ENCODE peak calls at places on chromosomes 13 and 19, in five cellular contexts. One of them, this sample, is unnamed.

GRCh38 chr19:55832676-55833075 is 877 bp upstream of the NLRP11 start:
- DNase-seq in fibroblast of lung: no peak
- DNase-seq in osteoblast: peak; percentile 50
- DNase-seq in mucosa of descending colon: no peak
- DNase-seq in CD4-positive, CD25-positive, alpha-beta regulatory T cell: no peak
- DNase-seq in this sample: no peak

GRCh38 chr19:47110521-47111080 is 3.0 kb downstream of the ZC3H4 start:
- DNase-seq in fibroblast of lung: no peak
- DNase-seq in osteoblast: no peak
- DNase-seq in mucosa of descending colon: peak; percentile 61
- DNase-seq in CD4-positive, CD25-positive, alpha-beta regulatory T cell: peak; percentile 48
- DNase-seq in this sample: no peak

GRCh38 chr13:25397763-25398162 is 26.0 kb downstream of the ATP8A2 start:
- DNase-seq in fibroblast of lung: no peak
- DNase-seq in osteoblast: no peak
- DNase-seq in mucosa of descending colon: no peak
- DNase-seq in CD4-positive, CD25-positive, alpha-beta regulatory T cell: no peak
- DNase-seq in this sample: no peak

GRCh38 chr13:44013666-44014291 is 134.1 kb downstream of the LACC1 start:
- DNase-seq in fibroblast of lung: peak; percentile 81
- DNase-seq in osteoblast: peak; percentile 27
- DNase-seq in mucosa of descending colon: no peak
- DNase-seq in CD4-positive, CD25-positive, alpha-beta regulatory T cell: no peak
- DNase-seq in this sample: no peak

GRCh38 chr13:80562423-80562822 is 221.5 kb upstream of the SPRY2 start:
- DNase-seq in fibroblast of lung: no peak
- DNase-seq in osteoblast: no peak
- DNase-seq in mucosa of descending colon: peak; percentile 24
- DNase-seq in CD4-positive, CD25-positive, alpha-beta regulatory T cell: no peak
- DNase-seq in this sample: no peak

GRCh38 chr13:20848944-20849343 is 53.6 kb downstream of the XPO4 start:
- DNase-seq in fibroblast of lung: peak; percentile 65
- DNase-seq in osteoblast: no peak
- DNase-seq in mucosa of descending colon: no peak
- DNase-seq in CD4-positive, CD25-positive, alpha-beta regulatory T cell: no peak
- DNase-seq in this sample: no peak

GRCh38 chr19:9848060-9848459 is 12.9 kb downstream of the PIN1 start:
- DNase-seq in fibroblast of lung: no peak
- DNase-seq in osteoblast: no peak
- DNase-seq in mucosa of descending colon: peak; percentile 18
- DNase-seq in CD4-positive, CD25-positive, alpha-beta regulatory T cell: peak; percentile 20
- DNase-seq in this sample: peak; percentile 94

GRCh38 chr19:51726049-51726448 is 2.3 kb upstream of the HAS1 start:
- DNase-seq in fibroblast of lung: peak; percentile 77
- DNase-seq in osteoblast: peak; percentile 97
- DNase-seq in mucosa of descending colon: peak; percentile 25
- DNase-seq in CD4-positive, CD25-positive, alpha-beta regulatory T cell: no peak
- DNase-seq in this sample: no peak

GRCh38 chr13:42035905-42036521 is 12.4 kb upstream of the DGKH start:
- DNase-seq in fibroblast of lung: no peak
- DNase-seq in osteoblast: no peak
- DNase-seq in mucosa of descending colon: no peak
- DNase-seq in CD4-positive, CD25-positive, alpha-beta regulatory T cell: no peak
- DNase-seq in this sample: no peak

GRCh38 chr13:71464673-71465072 is 402.3 kb downstream of the DACH1 start:
- DNase-seq in fibroblast of lung: peak; percentile 4
- DNase-seq in osteoblast: no peak
- DNase-seq in mucosa of descending colon: no peak
- DNase-seq in CD4-positive, CD25-positive, alpha-beta regulatory T cell: no peak
- DNase-seq in this sample: no peak

GRCh38 chr13:111953546-111954178 is 113.3 kb upstream of the SOX1 start:
- DNase-seq in fibroblast of lung: no peak
- DNase-seq in osteoblast: no peak
- DNase-seq in mucosa of descending colon: no peak
- DNase-seq in CD4-positive, CD25-positive, alpha-beta regulatory T cell: no peak
- DNase-seq in this sample: no peak

GRCh38 chr19:7554990-7555864 is 19.7 kb downstream of the PNPLA6 start:
- DNase-seq in fibroblast of lung: no peak
- DNase-seq in osteoblast: peak; percentile 89
- DNase-seq in mucosa of descending colon: peak; percentile 62
- DNase-seq in CD4-positive, CD25-positive, alpha-beta regulatory T cell: no peak
- DNase-seq in this sample: peak; percentile 100

GRCh38 chr13:30165791-30166190 is 141.6 kb downstream of the KATNAL1 start:
- DNase-seq in fibroblast of lung: peak; percentile 57
- DNase-seq in osteoblast: peak; percentile 71
- DNase-seq in mucosa of descending colon: no peak
- DNase-seq in CD4-positive, CD25-positive, alpha-beta regulatory T cell: no peak
- DNase-seq in this sample: no peak

GRCh38 chr13:110737555-110737954 is 24.1 kb downstream of the ING1 start:
- DNase-seq in fibroblast of lung: no peak
- DNase-seq in osteoblast: no peak
- DNase-seq in mucosa of descending colon: no peak
- DNase-seq in CD4-positive, CD25-positive, alpha-beta regulatory T cell: no peak
- DNase-seq in this sample: no peak

GRCh38 chr19:50492303-50493052 is 15.8 kb upstream of the GARIN5A start:
- DNase-seq in fibroblast of lung: no peak
- DNase-seq in osteoblast: no peak
- DNase-seq in mucosa of descending colon: no peak
- DNase-seq in CD4-positive, CD25-positive, alpha-beta regulatory T cell: no peak
- DNase-seq in this sample: peak; percentile 81

GRCh38 chr19:15396436-15396835 is 16.8 kb upstream of the AKAP8 start:
- DNase-seq in fibroblast of lung: no peak
- DNase-seq in osteoblast: no peak
- DNase-seq in mucosa of descending colon: no peak
- DNase-seq in CD4-positive, CD25-positive, alpha-beta regulatory T cell: no peak
- DNase-seq in this sample: no peak

GRCh38 chr13:30257433-30258099 is 49.8 kb downstream of the KATNAL1 start:
- DNase-seq in fibroblast of lung: peak; percentile 47
- DNase-seq in osteoblast: no peak
- DNase-seq in mucosa of descending colon: no peak
- DNase-seq in CD4-positive, CD25-positive, alpha-beta regulatory T cell: no peak
- DNase-seq in this sample: peak; percentile 64

GRCh38 chr19:49614096-49614857 is 23.3 kb downstream of the PRR12 start:
- DNase-seq in fibroblast of lung: peak; percentile 88
- DNase-seq in osteoblast: peak; percentile 98
- DNase-seq in mucosa of descending colon: no peak
- DNase-seq in CD4-positive, CD25-positive, alpha-beta regulatory T cell: no peak
- DNase-seq in this sample: peak; percentile 60

GRCh38 chr13:106851251-106851650 is 283.3 kb upstream of the ARGLU1 start:
- DNase-seq in fibroblast of lung: peak; percentile 29
- DNase-seq in osteoblast: no peak
- DNase-seq in mucosa of descending colon: no peak
- DNase-seq in CD4-positive, CD25-positive, alpha-beta regulatory T cell: no peak
- DNase-seq in this sample: no peak

GRCh38 chr13:64488731-64489130 is 2741.4 kb downstream of the PCDH9 start:
- DNase-seq in fibroblast of lung: peak; percentile 62
- DNase-seq in osteoblast: no peak
- DNase-seq in mucosa of descending colon: no peak
- DNase-seq in CD4-positive, CD25-positive, alpha-beta regulatory T cell: no peak
- DNase-seq in this sample: no peak

GRCh38 chr19:35458821-35459391 is 10.8 kb downstream of the FFAR2 start:
- DNase-seq in fibroblast of lung: no peak
- DNase-seq in osteoblast: no peak
- DNase-seq in mucosa of descending colon: peak; percentile 36
- DNase-seq in CD4-positive, CD25-positive, alpha-beta regulatory T cell: no peak
- DNase-seq in this sample: no peak

GRCh38 chr19:40627486-40628279 is 26.5 kb downstream of the LTBP4 start:
- DNase-seq in fibroblast of lung: no peak
- DNase-seq in osteoblast: peak; percentile 39
- DNase-seq in mucosa of descending colon: no peak
- DNase-seq in CD4-positive, CD25-positive, alpha-beta regulatory T cell: no peak
- DNase-seq in this sample: peak; percentile 79

GRCh38 chr19:55632463-55632834 is 8.1 kb upstream of the ZNF784 start:
- DNase-seq in fibroblast of lung: peak; percentile 90
- DNase-seq in osteoblast: peak; percentile 93
- DNase-seq in mucosa of descending colon: peak; percentile 100
- DNase-seq in CD4-positive, CD25-positive, alpha-beta regulatory T cell: peak; percentile 86
- DNase-seq in this sample: peak; percentile 79

GRCh38 chr19:23774156-23774971 is 15.7 kb upstream of the ZNF681 start:
- DNase-seq in fibroblast of lung: no peak
- DNase-seq in osteoblast: no peak
- DNase-seq in mucosa of descending colon: no peak
- DNase-seq in CD4-positive, CD25-positive, alpha-beta regulatory T cell: no peak
- DNase-seq in this sample: no peak
- H3K36me3 ChIP-seq in fibroblast of lung: no peaks in the 10 kb centered on the region
- H3K36me3 ChIP-seq in osteoblast: no peaks in the 10 kb centered on the region
- H3K36me3 ChIP-seq in mucosa of descending colon: no peaks in the 10 kb centered on the region
- H3K36me3 ChIP-seq in CD4-positive, CD25-positive, alpha-beta regulatory T cell: peaks cover 16% of the 10 kb centered on the region
- H3K36me3 ChIP-seq in this sample: peaks cover 40% of the 10 kb centered on the region

GRCh38 chr19:2957160-2957559 is 12.4 kb upstream of the ZNF77 start:
- DNase-seq in fibroblast of lung: no peak
- DNase-seq in osteoblast: no peak
- DNase-seq in mucosa of descending colon: no peak
- DNase-seq in CD4-positive, CD25-positive, alpha-beta regulatory T cell: no peak
- DNase-seq in this sample: no peak

GRCh38 chr19:2963122-2963521 is 14.2 kb upstream of the TLE6 start:
- DNase-seq in fibroblast of lung: no peak
- DNase-seq in osteoblast: no peak
- DNase-seq in mucosa of descending colon: no peak
- DNase-seq in CD4-positive, CD25-positive, alpha-beta regulatory T cell: no peak
- DNase-seq in this sample: no peak

GRCh38 chr19:2960120-2960519 is 15.3 kb upstream of the ZNF77 start:
- DNase-seq in fibroblast of lung: no peak
- DNase-seq in osteoblast: no peak
- DNase-seq in mucosa of descending colon: no peak
- DNase-seq in CD4-positive, CD25-positive, alpha-beta regulatory T cell: no peak
- DNase-seq in this sample: no peak

GRCh38 chr19:2964874-2965273 is 12.5 kb upstream of the TLE6 start:
- DNase-seq in fibroblast of lung: no peak
- DNase-seq in osteoblast: no peak
- DNase-seq in mucosa of descending colon: no peak
- DNase-seq in CD4-positive, CD25-positive, alpha-beta regulatory T cell: no peak
- DNase-seq in this sample: no peak

DNA sequence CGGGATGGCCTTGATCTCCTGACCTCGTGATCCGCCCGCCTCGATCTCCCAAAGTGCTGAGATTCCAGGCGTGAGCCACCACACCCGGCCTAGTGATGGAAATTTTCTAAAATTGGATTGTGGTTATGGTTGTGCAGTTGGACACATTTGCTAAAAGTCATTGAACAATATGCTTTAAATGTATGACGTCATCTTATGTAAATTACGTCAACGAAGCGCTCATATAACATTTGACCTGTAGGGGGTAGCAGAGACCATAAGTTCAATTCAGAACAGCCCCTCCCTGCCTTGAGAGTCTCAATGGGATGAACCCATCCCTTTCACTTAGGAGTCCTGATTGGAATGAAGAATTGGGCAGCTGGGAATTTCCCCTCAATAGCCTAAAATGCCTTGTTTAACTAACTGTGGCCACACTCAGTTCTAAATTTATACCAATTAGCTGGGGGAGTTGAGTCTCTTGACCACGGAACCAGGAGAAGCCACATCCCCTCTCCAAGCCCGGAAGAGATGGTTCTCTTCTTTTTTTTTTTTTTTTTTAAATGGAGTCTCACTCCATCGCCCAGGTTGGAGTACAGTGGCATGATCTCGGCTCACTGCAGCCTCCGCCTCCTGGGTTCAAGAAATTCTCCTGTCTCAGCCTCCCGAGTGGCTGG is 15.2 kb upstream of the TLE6 start:
- DNase-seq in fibroblast of lung: peak; percentile 53
- DNase-seq in osteoblast: peak; percentile 93
- DNase-seq in mucosa of descending colon: peak; percentile 75
- DNase-seq in CD4-positive, CD25-positive, alpha-beta regulatory T cell: peak; percentile 75
- DNase-seq in this sample: peak; percentile 91
- H3K4me3 ChIP-seq in fibroblast of lung: peak overlapping the region; percentile 33
- H3K4me3 ChIP-seq in osteoblast: no peak overlapping the region
- H3K4me3 ChIP-seq in mucosa of descending colon: no peak overlapping the region
- H3K4me3 ChIP-seq in CD4-positive, CD25-positive, alpha-beta regulatory T cell: no peak overlapping the region
- H3K4me3 ChIP-seq in this sample: no peak overlapping the region

GRCh38 chr13:87322386-87322785 is 348.8 kb upstream of the SLITRK5 start:
- DNase-seq in fibroblast of lung: no peak
- DNase-seq in osteoblast: no peak
- DNase-seq in mucosa of descending colon: no peak
- DNase-seq in CD4-positive, CD25-positive, alpha-beta regulatory T cell: no peak
- DNase-seq in this sample: no peak
- H3K36me3 ChIP-seq in fibroblast of lung: no peaks in the 10 kb centered on the region
- H3K36me3 ChIP-seq in osteoblast: no peaks in the 10 kb centered on the region
- H3K36me3 ChIP-seq in mucosa of descending colon: no peaks in the 10 kb centered on the region
- H3K36me3 ChIP-seq in CD4-positive, CD25-positive, alpha-beta regulatory T cell: no peaks in the 10 kb centered on the region
- H3K36me3 ChIP-seq in this sample: no peaks in the 10 kb centered on the region

DNA sequence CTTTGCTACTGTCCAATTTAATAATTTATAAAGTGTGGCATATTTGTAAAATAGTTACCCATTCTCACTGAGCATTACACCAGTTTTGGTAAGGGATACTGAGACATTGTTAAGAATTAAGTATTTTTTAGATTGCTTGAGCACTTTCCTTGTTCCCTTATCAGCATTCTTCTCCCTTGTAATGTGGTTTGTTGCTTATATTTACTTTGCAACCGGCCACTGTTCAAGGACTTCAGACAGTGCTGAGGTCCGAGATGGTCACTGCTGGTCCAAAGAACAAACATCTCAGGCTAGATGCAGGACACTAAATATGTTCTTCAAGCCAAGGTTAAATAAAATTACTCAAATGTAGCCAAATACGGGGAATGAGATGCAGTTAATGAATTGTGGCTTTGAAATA is 161.4 kb downstream of the TM9SF2 start:
- DNase-seq in fibroblast of lung: no peak
- DNase-seq in osteoblast: no peak
- DNase-seq in mucosa of descending colon: no peak
- DNase-seq in CD4-positive, CD25-positive, alpha-beta regulatory T cell: no peak
- DNase-seq in this sample: no peak
- H3K4me3 ChIP-seq in fibroblast of lung: no peak overlapping the region
- H3K4me3 ChIP-seq in osteoblast: no peak overlapping the region
- H3K4me3 ChIP-seq in mucosa of descending colon: no peak overlapping the region
- H3K4me3 ChIP-seq in CD4-positive, CD25-positive, alpha-beta regulatory T cell: no peak overlapping the region
- H3K4me3 ChIP-seq in this sample: no peak overlapping the region

GRCh38 chr13:109394311-109394988 is 391.9 kb downstream of the IRS2 start:
- DNase-seq in fibroblast of lung: peak; percentile 2
- DNase-seq in osteoblast: no peak
- DNase-seq in mucosa of descending colon: no peak
- DNase-seq in CD4-positive, CD25-positive, alpha-beta regulatory T cell: no peak
- DNase-seq in this sample: no peak
- H3K36me3 ChIP-seq in fibroblast of lung: no peaks in the 10 kb centered on the region
- H3K36me3 ChIP-seq in osteoblast: no peaks in the 10 kb centered on the region
- H3K36me3 ChIP-seq in mucosa of descending colon: no peaks in the 10 kb centered on the region
- H3K36me3 ChIP-seq in CD4-positive, CD25-positive, alpha-beta regulatory T cell: no peaks in the 10 kb centered on the region
- H3K36me3 ChIP-seq in this sample: no peaks in the 10 kb centered on the region

DNA sequence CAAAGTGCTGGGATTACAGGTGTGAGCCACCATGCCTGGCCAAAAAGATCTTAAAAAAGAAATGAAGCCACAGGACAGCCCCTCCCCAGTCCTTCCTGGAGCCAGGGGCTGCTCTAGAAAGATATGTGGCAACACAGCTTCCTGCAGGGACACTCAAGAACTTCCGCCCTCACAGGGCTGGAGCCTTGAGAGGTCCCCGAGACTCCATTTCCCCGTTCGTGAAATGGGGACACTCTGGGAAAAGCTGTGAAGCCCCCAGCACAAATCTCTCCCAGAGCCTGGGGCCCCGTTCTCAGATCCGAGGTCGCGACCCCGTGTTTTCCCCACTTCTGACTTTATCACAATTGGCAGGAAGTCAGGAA is 2.5 kb upstream of the GPX4 start:
- DNase-seq in fibroblast of lung: no peak
- DNase-seq in osteoblast: no peak
- DNase-seq in mucosa of descending colon: no peak
- DNase-seq in CD4-positive, CD25-positive, alpha-beta regulatory T cell: no peak
- DNase-seq in this sample: no peak
- H3K4me3 ChIP-seq in fibroblast of lung: no peak overlapping the region
- H3K4me3 ChIP-seq in osteoblast: no peak overlapping the region
- H3K4me3 ChIP-seq in mucosa of descending colon: no peak overlapping the region
- H3K4me3 ChIP-seq in CD4-positive, CD25-positive, alpha-beta regulatory T cell: no peak overlapping the region
- H3K4me3 ChIP-seq in this sample: no peak overlapping the region

GRCh38 chr19:44813331-44814131 is 4.6 kb downstream of the BCAM start:
- DNase-seq in fibroblast of lung: no peak
- DNase-seq in osteoblast: peak; percentile 76
- DNase-seq in mucosa of descending colon: no peak
- DNase-seq in CD4-positive, CD25-positive, alpha-beta regulatory T cell: no peak
- DNase-seq in this sample: peak; percentile 82
- H3K36me3 ChIP-seq in fibroblast of lung: peaks cover 6% of the 10 kb centered on the region
- H3K36me3 ChIP-seq in osteoblast: no peaks in the 10 kb centered on the region
- H3K36me3 ChIP-seq in mucosa of descending colon: no peaks in the 10 kb centered on the region
- H3K36me3 ChIP-seq in CD4-positive, CD25-positive, alpha-beta regulatory T cell: no peaks in the 10 kb centered on the region
- H3K36me3 ChIP-seq in this sample: peaks cover 13% of the 10 kb centered on the region